ENCODE peak calls at places on chromosomes 16 and 17, in four cellular contexts. O is colonic mucosa, D is BJ, L is SJSA1. B is an unnamed sample.

GRCh38 chr16:55944377-55944802 is 69.2 kb upstream of the CES5A start:
- DNase-seq in O (peak; percentile 54), D (no peak), L (peak; percentile 60), B (peak; percentile 30)

GRCh38 chr17:64459284-64459747 is 10.4 kb downstream of the MILR1 start:
- DNase-seq in O (no peak), D (peak; percentile 17), L (peak; percentile 78), B (no peak)

GRCh38 chr17:38587956-38588771 is 17.6 kb downstream of the SRCIN1 start:
- DNase-seq in O (no peak), D (no peak), L (no peak), B (no peak)

GRCh38 chr17:40452074-40452787 is 9.0 kb downstream of the IGFBP4 start:
- DNase-seq in O (no peak), D (peak; percentile 55), L (peak; percentile 85), B (no peak)

GRCh38 chr17:43465049-43465448 is 18.7 kb upstream of the DHX8 start:
- DNase-seq in O (no peak), D (no peak), L (no peak), B (no peak)

GRCh38 chr17:66985338-66985737 is 20.8 kb downstream of the CACNG4 start:
- DNase-seq in O (no peak), D (no peak), L (no peak), B (no peak)

GRCh38 chr17:8949061-8949622 is 16.4 kb downstream of the PIK3R5 start:
- DNase-seq in O (no peak), D (no peak), L (no peak), B (no peak)

GRCh38 chr17:43702636-43703035 is 40.9 kb upstream of the MEOX1 start:
- DNase-seq in O (no peak), D (no peak), L (no peak), B (no peak)

GRCh38 chr16:31149894-31150890 is at the start of gene PRSS36:
- DNase-seq in O (no peak), D (no peak), L (no peak), B (no peak)

GRCh38 chr17:67891481-67892119 is 66.3 kb downstream of the BPTF start:
- DNase-seq in O (no peak), D (peak; percentile 47), L (no peak), B (peak; percentile 37)

GRCh38 chr17:58969156-58969555 is 137.5 kb downstream of the TRIM37 start:
- DNase-seq in O (no peak), D (no peak), L (peak; percentile 41), B (no peak)

GRCh38 chr16:1816396-1817275 is 10.0 kb downstream of the HAGH start:
- DNase-seq in O (no peak), D (no peak), L (no peak), B (no peak)

GRCh38 chr16:4214215-4214621 is 27.7 kb downstream of the SRL start:
- DNase-seq in O (no peak), D (peak; percentile 62), L (peak; percentile 68), B (peak; percentile 62)

GRCh38 chr17:29155235-29155965 is 24.8 kb downstream of the MYO18A start:
- DNase-seq in O (peak; percentile 83), D (no peak), L (peak; percentile 78), B (no peak)

GRCh38 chr17:57924677-57925076 is 30.5 kb downstream of the CUEDC1 start:
- DNase-seq in O (no peak), D (no peak), L (no peak), B (no peak)

GRCh38 chr16:51569204-51569911 is 418.3 kb upstream of the SALL1 start:
- DNase-seq in O (no peak), D (no peak), L (no peak), B (no peak)

GRCh38 chr17:12522336-12522735 is 143.4 kb upstream of the MYOCD start:
- DNase-seq in O (no peak), D (no peak), L (no peak), B (no peak)

GRCh38 chr17:61407211-61407911 is 7.7 kb downstream of the TBX2 start:
- DNase-seq in O (no peak), D (no peak), L (no peak), B (no peak)

GRCh38 chr16:68972008-68972407 is 128.7 kb downstream of the TANGO6 start:
- DNase-seq in O (no peak), D (no peak), L (no peak), B (no peak)

GRCh38 chr17:80455784-80456183 is 20.6 kb downstream of the NPTX1 start:
- DNase-seq in O (no peak), D (no peak), L (no peak), B (no peak)
- H3K4me3 ChIP-seq in O (no peak overlapping the region), D (no peak overlapping the region), L (no peak overlapping the region), B (no peak overlapping the region)

GRCh38 chr16:81745704-81746558 is 33.2 kb upstream of the PLCG2 start:
- DNase-seq in O (peak; percentile 78), D (no peak), L (peak; percentile 45), B (no peak)

GRCh38 chr16:81740163-81740562 is 38.9 kb upstream of the PLCG2 start:
- DNase-seq in O (no peak), D (no peak), L (no peak), B (no peak)

GRCh38 chr16:81744911-81745310 is 34.2 kb upstream of the PLCG2 start:
- DNase-seq in O (no peak), D (no peak), L (no peak), B (no peak)

GRCh38 chr16:81746566-81746965 is 32.5 kb upstream of the PLCG2 start:
- DNase-seq in O (no peak), D (no peak), L (no peak), B (no peak)

DNA sequence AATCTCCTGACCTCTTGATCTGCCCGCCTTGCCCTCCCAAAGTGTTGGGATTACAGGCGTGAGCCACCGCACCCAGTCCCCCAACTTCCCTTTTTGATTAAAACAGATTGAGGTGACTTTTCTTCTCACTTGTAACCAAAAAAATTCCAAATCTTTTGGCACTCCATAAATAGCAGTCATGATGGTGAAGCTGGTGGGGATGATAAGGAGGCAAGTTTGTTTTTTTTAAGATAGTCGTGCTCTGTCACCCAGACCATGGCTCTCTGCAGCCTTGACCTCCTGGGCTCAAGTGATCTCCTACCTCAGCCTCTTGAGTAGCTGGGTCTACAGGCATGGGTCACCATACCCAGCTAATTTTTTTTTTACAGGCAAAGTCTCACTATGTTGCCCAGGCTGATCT is 34.7 kb upstream of the PLCG2 start:
- DNase-seq in O (no peak), D (no peak), L (no peak), B (no peak)
- H3K27me3 ChIP-seq in O (no peaks in the 10 kb centered on the region), D (peaks cover 1% of the 10 kb centered on the region), L (no peaks in the 10 kb centered on the region), B (peaks cover 21% of the 10 kb centered on the region)

GRCh38 chr17:77110006-77110374 is 30.8 kb upstream of the SEC14L1 start:
- DNase-seq in O (no peak), D (no peak), L (peak; percentile 81), B (no peak)
- H3K4me3 ChIP-seq in O (no peak overlapping the region), D (no peak overlapping the region), L (no peak overlapping the region), B (no peak overlapping the region)

GRCh38 chr17:79182176-79183160 is 107.8 kb downstream of the ENGASE start:
- DNase-seq in O (no peak), D (no peak), L (no peak), B (no peak)
- H3K27me3 ChIP-seq in O (peaks cover 22% of the 10 kb centered on the region), D (peaks cover 10% of the 10 kb centered on the region), L (peaks cover 95% of the 10 kb centered on the region), B (peaks cover 22% of the 10 kb centered on the region)

GRCh38 chr16:72464597-72465368 is 292.8 kb upstream of the PMFBP1 start:
- DNase-seq in O (no peak), D (no peak), L (no peak), B (no peak)
- H3K4me3 ChIP-seq in O (no peak overlapping the region), D (no peak overlapping the region), L (no peak overlapping the region), B (no peak overlapping the region)

B was measured in AG04450.